ENCODE peak calls at places on chromosomes 3 and 15, in seven cellular contexts. V is astrocyte of the spinal cord, W is HFFc6, S is RWPE1, P is thoracic aorta, Q is GM06990, B is fibroblast of pulmonary artery. E is an unnamed sample.

GRCh38 chr3:113615976-113616375 is 80.5 kb downstream of the USF3 start:
- DNase-seq in W (no peak), B (peak; percentile 8), S (no peak), Q (no peak), V (no peak), P (no peak), E (no peak)

GRCh38 chr15:101652783-101653430 is 726 bp upstream of the TM2D3 start:
- DNase-seq in Q (no peak), P (no peak), W (no peak), B (no peak), S (peak; percentile 39), V (no peak), E (peak; percentile 35)

GRCh38 chr3:14879161-14879888 is 60.6 kb downstream of the FGD5 start:
- DNase-seq in V (peak; percentile 7), B (peak; percentile 8), Q (no peak), P (no peak), S (no peak), W (no peak), E (no peak)

GRCh38 chr15:75721923-75722870 is 9.5 kb upstream of the CSPG4 start:
- DNase-seq in B (no peak), S (no peak), Q (no peak), P (no peak), V (no peak), W (no peak), E (no peak)

GRCh38 chr15:53872410-53872809 is 105.8 kb upstream of the UNC13C start:
- DNase-seq in Q (no peak), W (no peak), P (no peak), V (no peak), S (peak; percentile 8), B (no peak), E (no peak)

GRCh38 chr3:51941798-51942602 is at the start of the genes PARP3 and RRP9:
- DNase-seq in S (peak; percentile 97), Q (peak; percentile 100), B (peak; percentile 100), W (peak; percentile 100), P (peak; percentile 100), V (peak; percentile 100), E (peak; percentile 99)

GRCh38 chr15:83929619-83930018 is 275.7 kb downstream of the ADAMTSL3 start:
- DNase-seq in V (no peak), W (no peak), Q (no peak), S (no peak), P (no peak), B (no peak), E (no peak)

GRCh38 chr15:58665676-58666075 is 83.8 kb downstream of the ADAM10 start:
- DNase-seq in V (no peak), P (no peak), W (no peak), Q (no peak), S (no peak), B (no peak), E (no peak)

GRCh38 chr3:4976109-4976508 is 3.1 kb upstream of the BHLHE40 start:
- DNase-seq in W (peak; percentile 34), S (no peak), B (peak; percentile 79), P (no peak), Q (no peak), V (peak; percentile 52), E (no peak)

GRCh38 chr3:179615458-179616173 is 11.0 kb downstream of the NDUFB5 start:
- DNase-seq in Q (no peak), S (no peak), W (no peak), B (peak; percentile 68), P (no peak), V (no peak), E (no peak)

GRCh38 chr15:83324799-83325198 is 40.3 kb upstream of the BNC1 start:
- DNase-seq in P (no peak), V (no peak), B (no peak), Q (no peak), W (no peak), S (no peak), E (no peak)

GRCh38 chr3:73080201-73080966 is 18.9 kb downstream of the EBLN2 start:
- DNase-seq in Q (no peak), B (peak; percentile 32), P (no peak), S (no peak), W (no peak), V (no peak), E (peak; percentile 45)

GRCh38 chr3:126342211-126342610 is 15.0 kb downstream of the KLF15 start:
- DNase-seq in B (no peak), V (no peak), P (no peak), W (no peak), S (no peak), Q (no peak), E (no peak)

DNA sequence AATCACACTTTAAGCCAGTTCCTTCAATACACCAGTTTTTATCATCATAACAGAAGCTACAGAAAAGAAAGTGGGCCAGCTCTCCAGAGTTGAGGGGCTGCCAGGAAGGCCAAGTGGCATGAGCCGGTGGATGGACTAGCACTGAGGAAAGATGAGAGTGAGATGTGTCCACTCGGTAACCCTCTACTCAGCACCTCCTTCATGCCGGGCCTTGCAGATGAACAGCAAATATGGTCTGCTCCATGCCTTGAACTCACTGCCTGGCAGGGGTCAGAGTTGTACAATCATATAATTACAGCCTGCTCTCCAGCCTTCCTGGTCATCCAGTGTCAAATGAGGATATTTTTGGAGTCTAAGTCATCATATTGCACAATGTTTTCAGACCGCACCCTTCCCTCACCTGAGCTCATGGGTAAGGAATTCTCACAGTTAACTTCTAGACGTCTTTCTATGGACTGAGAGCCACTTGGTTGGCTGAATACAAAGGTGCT is 4.9 kb downstream of the MGLL start:
- DNase-seq in P (no peak), V (peak; percentile 53), B (peak; percentile 54), Q (no peak), S (peak; percentile 91), W (peak; percentile 83), E (no peak)
- TF ChIP-seq CTCF in P (no peak), V (no peak), B (no peak), Q (no peak), S (no peak), W (no peak), E (no peak)

DNA sequence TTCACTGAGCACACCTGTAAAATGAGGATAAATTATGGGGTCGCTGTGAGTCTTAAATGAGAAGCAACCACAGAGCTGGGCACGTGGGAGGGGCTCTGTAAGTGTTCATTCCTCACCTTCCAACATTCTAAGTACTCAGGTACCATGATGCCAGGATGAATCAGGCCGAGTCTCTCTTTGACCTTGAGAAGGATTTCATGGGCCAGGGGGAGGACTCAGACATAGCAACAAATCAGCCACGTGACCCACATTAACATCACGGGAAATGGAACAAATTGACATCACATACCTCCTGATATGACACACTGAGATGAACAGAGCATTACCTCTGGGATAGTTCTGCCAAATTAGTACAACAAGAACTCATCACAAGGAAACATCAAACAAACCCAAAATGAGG is 35.2 kb upstream of the USP3 start:
- DNase-seq in P (no peak), W (no peak), V (no peak), S (no peak), B (no peak), Q (no peak), E (no peak)
- TF ChIP-seq CTCF in P (no peak), W (no peak), V (no peak), S (no peak), B (no peak), Q (no peak), E (no peak)

GRCh38 chr3:104629038-104629437 is 737.7 kb upstream of the ALCAM start:
- DNase-seq in W (peak; percentile 75), S (peak; percentile 79), B (peak; percentile 77), P (no peak), V (peak; percentile 83), Q (no peak), E (no peak)
- TF ChIP-seq CTCF in W (no peak), S (no peak), B (no peak), P (no peak), V (no peak), Q (no peak), E (no peak)

GRCh38 chr3:107574650-107575049 is 51.9 kb downstream of the BBX start:
- DNase-seq in V (peak; percentile 50), P (no peak), B (peak; percentile 72), S (peak; percentile 11), Q (no peak), W (peak; percentile 42), E (peak; percentile 39)
- TF ChIP-seq CTCF in V (peak; percentile 57), P (peak; percentile 44), B (peak; percentile 67), S (peak; percentile 43), Q (peak; percentile 60), W (peak; percentile 78), E (peak; percentile 63)

DNA sequence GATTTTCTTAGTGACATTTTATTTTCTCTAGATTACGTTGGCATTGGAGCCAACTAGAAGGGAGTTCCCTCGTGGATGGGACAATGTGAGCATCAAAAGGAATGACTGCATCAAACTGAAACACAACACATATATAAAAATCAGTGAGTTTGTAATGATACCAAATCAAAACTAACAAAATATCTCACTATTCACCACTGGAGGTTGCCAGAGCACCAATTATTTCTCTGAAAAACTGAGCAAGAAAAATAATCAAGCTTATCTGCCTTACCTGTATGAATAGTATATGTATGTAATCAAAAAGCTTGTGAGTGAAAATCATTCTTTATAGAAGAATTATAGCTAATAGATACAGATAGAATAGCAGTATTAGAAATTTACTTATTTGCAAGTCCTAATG is 46.8 kb upstream of the OTOL1 start:
- DNase-seq in Q (no peak), W (no peak), P (no peak), S (no peak), V (no peak), B (no peak), E (no peak)
- TF ChIP-seq CTCF in Q (no peak), W (no peak), P (no peak), S (no peak), V (no peak), B (no peak), E (no peak)

DNA sequence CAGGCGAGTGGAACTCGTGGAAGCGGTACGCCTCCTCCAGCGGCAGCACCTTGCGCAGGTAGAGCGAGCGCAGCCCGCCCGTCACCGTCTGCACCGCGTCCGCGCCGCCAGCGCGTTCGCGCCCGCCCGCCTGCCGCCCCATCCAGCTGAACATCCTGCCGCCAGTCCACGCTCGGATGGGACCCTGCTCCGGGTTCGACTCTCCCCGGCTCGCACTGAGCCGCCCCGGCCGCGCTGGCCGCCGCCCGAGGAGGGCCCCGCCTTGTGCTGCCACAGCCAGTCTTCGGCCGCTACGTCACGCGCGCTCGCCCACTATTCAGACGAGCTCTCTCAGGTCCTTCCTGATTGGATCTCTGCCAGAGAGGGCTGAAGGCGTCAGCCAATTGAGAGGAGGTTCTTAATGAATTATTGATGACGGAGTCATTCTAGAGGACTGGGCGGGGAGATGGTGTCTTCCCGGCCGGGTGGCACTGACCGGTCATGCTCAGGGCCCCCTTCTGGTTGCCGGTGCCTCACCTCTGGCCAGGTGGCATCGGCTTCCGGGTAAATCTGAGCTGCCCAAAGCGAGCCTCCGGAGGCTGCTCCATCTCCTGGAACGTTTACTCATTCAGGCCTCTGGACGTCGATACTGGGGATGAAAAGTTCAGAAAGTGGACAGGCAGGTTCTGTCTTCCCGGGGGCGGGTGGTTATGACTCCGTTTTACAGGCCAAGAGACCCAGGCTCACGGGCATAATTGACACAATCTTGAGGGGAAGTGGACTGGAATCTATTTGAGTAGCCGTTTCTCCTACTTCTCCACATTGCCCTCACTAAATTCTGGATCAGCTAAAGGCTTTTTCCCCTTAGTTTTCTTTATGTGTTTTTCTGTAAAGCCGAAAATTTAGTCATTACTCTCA is at the start of gene EHD4:
- DNase-seq in V (peak; percentile 99), B (peak; percentile 99), P (peak; percentile 98), S (peak; percentile 99), Q (peak; percentile 94), W (peak; percentile 99), E (peak; percentile 97)
- TF ChIP-seq CTCF in V (peak; percentile 47), B (peak; percentile 23), P (peak; percentile 25), S (peak; percentile 64), Q (peak; percentile 56), W (peak; percentile 66), E (peak; percentile 47)

GRCh38 chr3:136545664-136546266 is 206.4 kb downstream of the STAG1 start:
- DNase-seq in W (peak; percentile 23), P (no peak), S (no peak), B (peak; percentile 48), Q (no peak), V (peak; percentile 48), E (no peak)
- TF ChIP-seq CTCF in W (peak; percentile 60), P (no peak), S (no peak), B (peak; percentile 36), Q (no peak), V (peak; percentile 34), E (peak; percentile 32)